ENCODE peak calls at places on chromosomes 12 and 14, in four cellular contexts. Z, J, F and O are unnamed samples.
A peak's percentile ranks its signal among the peaks of the same experiment; 100 is the strongest.

GRCh38 chr14:104983231-104983721 is 2.3 kb upstream of the CLBA1 start:
- DNase-seq in Z (no peak), J (peak; percentile 37), F (no peak), O (no peak)

GRCh38 chr12:16187684-16188083 is 89.8 kb downstream of the SLC15A5 start:
- DNase-seq in Z (no peak), J (no peak), F (no peak), O (no peak)

GRCh38 chr12:54725233-54725843 is 77.2 kb upstream of the DCD start:
- DNase-seq in Z (no peak), J (no peak), F (no peak), O (peak; percentile 12)

GRCh38 chr12:48788852-48789775 is at the start of gene ADCY6:
- DNase-seq in Z (no peak), J (peak; percentile 94), F (peak; percentile 84), O (peak; percentile 84)

GRCh38 chr12:130686511-130686981 is 29.6 kb downstream of the RIMBP2 start:
- DNase-seq in Z (no peak), J (no peak), F (no peak), O (no peak)

GRCh38 chr12:123444396-123445026 is 8.0 kb upstream of the RILPL2 start:
- DNase-seq in Z (no peak), J (no peak), F (no peak), O (no peak)

GRCh38 chr12:113232787-113233585 is 11.7 kb downstream of the TPCN1 start:
- DNase-seq in Z (peak; percentile 71), J (peak; percentile 77), F (peak; percentile 44), O (no peak)

GRCh38 chr12:108604208-108604941 is 6.5 kb upstream of the TMEM119 start:
- DNase-seq in Z (no peak), J (no peak), F (no peak), O (no peak)

GRCh38 chr14:95498622-95499353 is 17.7 kb downstream of the SYNE3 start:
- DNase-seq in Z (no peak), J (peak; percentile 70), F (no peak), O (no peak)

GRCh38 chr12:27779416-27779815 is 617 bp upstream of the KLHL42 start:
- DNase-seq in Z (no peak), J (peak; percentile 52), F (peak; percentile 14), O (no peak)

GRCh38 chr12:120833849-120834248 is 70.3 kb downstream of the SPPL3 start:
- DNase-seq in Z (no peak), J (no peak), F (no peak), O (no peak)

GRCh38 chr12:71780207-71780822 is 25.7 kb downstream of the RAB21 start:
- DNase-seq in Z (peak; percentile 50), J (peak; percentile 52), F (peak; percentile 47), O (no peak)

GRCh38 chr12:50725011-50725899 is 38.6 kb upstream of the ATF1 start:
- DNase-seq in Z (no peak), J (no peak), F (no peak), O (no peak)

GRCh38 chr12:105523164-105524057 is 192.9 kb downstream of the C12orf75 start:
- DNase-seq in Z (no peak), J (peak; percentile 94), F (peak; percentile 25), O (no peak)

GRCh38 chr14:61564623-61565091 is 130.7 kb upstream of the HIF1A start:
- DNase-seq in Z (no peak), J (no peak), F (no peak), O (no peak)

GRCh38 chr12:16076553-16076952 is 165.4 kb downstream of the DERA start:
- DNase-seq in Z (no peak), J (no peak), F (no peak), O (no peak)

GRCh38 chr12:44286336-44286735 is 450.5 kb downstream of the TMEM117 start:
- DNase-seq in Z (no peak), J (no peak), F (no peak), O (no peak)

GRCh38 chr12:30795660-30796507 is 41.1 kb upstream of the CAPRIN2 start:
- DNase-seq in Z (peak; percentile 11), J (peak; percentile 87), F (peak; percentile 31), O (peak; percentile 52)

GRCh38 chr12:7017870-7018349 is 366 bp downstream of the LPCAT3 start:
- DNase-seq in Z (no peak), J (peak; percentile 62), F (peak; percentile 50), O (peak; percentile 59)

GRCh38 chr12:84874125-84874824 is 38.3 kb downstream of the SLC6A15 start:
- DNase-seq in Z (peak; percentile 25), J (no peak), F (no peak), O (peak; percentile 81)

GRCh38 chr14:65229431-65230286 is 127.3 kb upstream of the MAX start:
- DNase-seq in Z (peak; percentile 46), J (peak; percentile 73), F (peak; percentile 49), O (peak; percentile 92)

GRCh38 chr12:131105736-131106356 is 152.1 kb downstream of the ADGRD1 start:
- DNase-seq in Z (peak; percentile 61), J (peak; percentile 54), F (no peak), O (no peak)

GRCh38 chr12:122788387-122788786 is 14.0 kb downstream of the CCDC62 start:
- DNase-seq in Z (no peak), J (no peak), F (no peak), O (no peak)

GRCh38 chr14:89773644-89774316 is 180.8 kb downstream of the EFCAB11 start:
- DNase-seq in Z (peak; percentile 51), J (peak; percentile 64), F (peak; percentile 53), O (peak; percentile 46)

GRCh38 chr12:89880695-89881350 is 172.2 kb upstream of the ATP2B1 start:
- DNase-seq in Z (peak; percentile 60), J (no peak), F (peak; percentile 31), O (no peak)

GRCh38 chr12:68612675-68613074 is 2.0 kb downstream of the RAP1B start:
- DNase-seq in Z (peak; percentile 36), J (no peak), F (no peak), O (no peak)

GRCh38 chr12:67826946-67827719 is 162.1 kb upstream of the IFNG-AS1 start:
- DNase-seq in Z (no peak), J (no peak), F (peak; percentile 14), O (no peak)

GRCh38 chr12:101969-102878 is 35.7 kb downstream of the IQSEC3 start:
- DNase-seq in Z (no peak), J (no peak), F (no peak), O (no peak)

GRCh38 chr14:104897286-104898194 is 27.1 kb upstream of the PLD4 start:
- DNase-seq in Z (no peak), J (peak; percentile 54), F (no peak), O (no peak)

GRCh38 chr12:67515679-67516363 is 132.7 kb upstream of the DYRK2 start:
- DNase-seq in Z (peak; percentile 45), J (no peak), F (peak; percentile 32), O (no peak)

DNA sequence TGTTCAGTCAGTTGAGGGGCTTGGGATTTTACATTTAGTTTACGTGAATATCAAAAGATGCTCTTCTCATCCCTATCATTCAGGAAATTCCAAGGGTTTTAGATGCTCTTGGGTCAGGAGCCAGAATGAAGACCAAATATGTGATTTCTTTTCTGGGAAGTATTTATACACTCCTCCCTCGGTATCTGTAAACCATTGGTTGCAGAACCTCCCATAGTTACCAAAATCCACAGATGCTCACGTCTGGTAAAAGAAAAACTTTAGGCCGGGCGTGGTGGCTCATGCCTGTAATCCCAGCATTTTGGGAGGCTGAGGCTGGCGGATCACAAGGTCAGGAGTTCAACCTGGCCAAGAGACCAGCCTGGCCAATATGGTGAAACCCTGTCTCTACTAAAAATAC is 75.9 kb downstream of the TNFAIP2 start:
- DNase-seq in Z (no peak), J (no peak), F (no peak), O (no peak)
- H3K4me3 ChIP-seq in Z (no peak overlapping the region), J (no peak overlapping the region), F (no peak overlapping the region), O (no peak overlapping the region)

GRCh38 chr14:106224694-106224971 is 698.2 kb downstream of the TMEM121 start:
- DNase-seq in Z (no peak), J (no peak), F (no peak), O (no peak)
- H3K9me3 ChIP-seq in Z (no peaks in the 10 kb centered on the region), J (no peaks in the 10 kb centered on the region), F (no peaks in the 10 kb centered on the region), O (no peaks in the 10 kb centered on the region)

GRCh38 chr14:73741386-73741875 is 27.2 kb upstream of the PNMA1 start:
- DNase-seq in Z (no peak), J (peak; percentile 90), F (peak; percentile 86), O (no peak)
- H3K4me3 ChIP-seq in Z (peak overlapping the region; percentile 52), J (peak overlapping the region; percentile 20), F (no peak overlapping the region), O (no peak overlapping the region)

GRCh38 chr14:26855051-26855753 is 257.4 kb upstream of the NOVA1 start:
- DNase-seq in Z (no peak), J (no peak), F (no peak), O (no peak)
- H3K9me3 ChIP-seq in Z (no peaks in the 10 kb centered on the region), J (no peaks in the 10 kb centered on the region), F (no peaks in the 10 kb centered on the region), O (no peaks in the 10 kb centered on the region)